ENCODE peak calls at places on chromosome 17, in seven cellular contexts. One of them, this sample, is unnamed.

GRCh38 chr17:58289869-58290268 is 9.1 kb upstream of the MPO start:
- DNase-seq in A549: no peak
- DNase-seq in IMR-90: no peak
- DNase-seq in colonic mucosa: no peak
- DNase-seq in GM23338: no peak
- DNase-seq in AG10803: no peak
- DNase-seq in ovary: no peak
- DNase-seq in this sample: no peak

GRCh38 chr17:44844390-44844830 is 3.3 kb upstream of the HIGD1B start:
- DNase-seq in A549: no peak
- DNase-seq in IMR-90: peak; percentile 70
- DNase-seq in colonic mucosa: no peak
- DNase-seq in GM23338: peak; percentile 69
- DNase-seq in AG10803: no peak
- DNase-seq in ovary: no peak
- DNase-seq in this sample: no peak

GRCh38 chr17:14211778-14212177 is 24.9 kb downstream of the CDRT15 start:
- DNase-seq in A549: no peak
- DNase-seq in IMR-90: no peak
- DNase-seq in colonic mucosa: no peak
- DNase-seq in GM23338: peak; percentile 54
- DNase-seq in AG10803: no peak
- DNase-seq in ovary: no peak
- DNase-seq in this sample: peak; percentile 37

GRCh38 chr17:45408611-45409421 is 23.9 kb downstream of the ARHGAP27 start:
- DNase-seq in A549: no peak
- DNase-seq in IMR-90: no peak
- DNase-seq in colonic mucosa: peak; percentile 61
- DNase-seq in GM23338: no peak
- DNase-seq in AG10803: no peak
- DNase-seq in ovary: no peak
- DNase-seq in this sample: no peak

GRCh38 chr17:1313270-1314005 is 34.0 kb downstream of the TRARG1 start:
- DNase-seq in A549: no peak
- DNase-seq in IMR-90: no peak
- DNase-seq in colonic mucosa: no peak
- DNase-seq in GM23338: no peak
- DNase-seq in AG10803: peak; percentile 12
- DNase-seq in ovary: no peak
- DNase-seq in this sample: no peak

GRCh38 chr17:41307647-41308046 is 1.5 kb downstream of the KRTAP16-1 start:
- DNase-seq in A549: no peak
- DNase-seq in IMR-90: no peak
- DNase-seq in colonic mucosa: no peak
- DNase-seq in GM23338: no peak
- DNase-seq in AG10803: peak; percentile 78
- DNase-seq in ovary: no peak
- DNase-seq in this sample: no peak

GRCh38 chr17:42358434-42358833 is 29.8 kb downstream of the STAT3 start:
- DNase-seq in A549: no peak
- DNase-seq in IMR-90: no peak
- DNase-seq in colonic mucosa: no peak
- DNase-seq in GM23338: no peak
- DNase-seq in AG10803: no peak
- DNase-seq in ovary: no peak
- DNase-seq in this sample: no peak

GRCh38 chr17:77444653-77445029 is 303.9 kb downstream of the SEC14L1 start:
- DNase-seq in A549: no peak
- DNase-seq in IMR-90: peak; percentile 78
- DNase-seq in colonic mucosa: peak; percentile 41
- DNase-seq in GM23338: no peak
- DNase-seq in AG10803: peak; percentile 71
- DNase-seq in ovary: peak; percentile 64
- DNase-seq in this sample: no peak

GRCh38 chr17:2423271-2423670 is 22.4 kb upstream of the MNT start:
- DNase-seq in A549: no peak
- DNase-seq in IMR-90: no peak
- DNase-seq in colonic mucosa: no peak
- DNase-seq in GM23338: no peak
- DNase-seq in AG10803: no peak
- DNase-seq in ovary: no peak
- DNase-seq in this sample: no peak

GRCh38 chr17:64005734-64006167 is 7.6 kb downstream of the PRR29 start:
- DNase-seq in A549: peak; percentile 64
- DNase-seq in IMR-90: no peak
- DNase-seq in colonic mucosa: peak; percentile 60
- DNase-seq in GM23338: no peak
- DNase-seq in AG10803: no peak
- DNase-seq in ovary: no peak
- DNase-seq in this sample: peak; percentile 60

GRCh38 chr17:45948881-45949624 is 50.0 kb upstream of the STH start:
- DNase-seq in A549: peak; percentile 94
- DNase-seq in IMR-90: peak; percentile 49
- DNase-seq in colonic mucosa: peak; percentile 61
- DNase-seq in GM23338: peak; percentile 87
- DNase-seq in AG10803: peak; percentile 48
- DNase-seq in ovary: peak; percentile 60
- DNase-seq in this sample: peak; percentile 86

GRCh38 chr17:42660692-42661345 is 1.7 kb downstream of the TUBG2 start:
- DNase-seq in A549: no peak
- DNase-seq in IMR-90: peak; percentile 72
- DNase-seq in colonic mucosa: peak; percentile 62
- DNase-seq in GM23338: no peak
- DNase-seq in AG10803: peak; percentile 72
- DNase-seq in ovary: no peak
- DNase-seq in this sample: no peak

GRCh38 chr17:75616521-75617122 is 16.6 kb upstream of the SMIM5 start:
- DNase-seq in A549: no peak
- DNase-seq in IMR-90: no peak
- DNase-seq in colonic mucosa: no peak
- DNase-seq in GM23338: no peak
- DNase-seq in AG10803: no peak
- DNase-seq in ovary: no peak
- DNase-seq in this sample: no peak

GRCh38 chr17:18224053-18224427 is 1.4 kb upstream of the LLGL1 start:
- DNase-seq in A549: no peak
- DNase-seq in IMR-90: no peak
- DNase-seq in colonic mucosa: no peak
- DNase-seq in GM23338: no peak
- DNase-seq in AG10803: no peak
- DNase-seq in ovary: no peak
- DNase-seq in this sample: no peak

GRCh38 chr17:1323336-1323735 is 43.9 kb downstream of the TRARG1 start:
- DNase-seq in A549: no peak
- DNase-seq in IMR-90: no peak
- DNase-seq in colonic mucosa: no peak
- DNase-seq in GM23338: peak; percentile 71
- DNase-seq in AG10803: no peak
- DNase-seq in ovary: no peak
- DNase-seq in this sample: no peak

GRCh38 chr17:10756146-10756545 is 26.3 kb upstream of the TMEM220 start:
- DNase-seq in A549: no peak
- DNase-seq in IMR-90: no peak
- DNase-seq in colonic mucosa: no peak
- DNase-seq in GM23338: no peak
- DNase-seq in AG10803: no peak
- DNase-seq in ovary: no peak
- DNase-seq in this sample: no peak

GRCh38 chr17:18246880-18247612 is 11.5 kb downstream of the FLII start:
- DNase-seq in A549: peak; percentile 86
- DNase-seq in IMR-90: peak; percentile 8
- DNase-seq in colonic mucosa: peak; percentile 95
- DNase-seq in GM23338: peak; percentile 97
- DNase-seq in AG10803: no peak
- DNase-seq in ovary: peak; percentile 90
- DNase-seq in this sample: peak; percentile 79

GRCh38 chr17:47286198-47286914 is 32.7 kb downstream of the ITGB3 start:
- DNase-seq in A549: no peak
- DNase-seq in IMR-90: peak; percentile 26
- DNase-seq in colonic mucosa: no peak
- DNase-seq in GM23338: no peak
- DNase-seq in AG10803: peak; percentile 52
- DNase-seq in ovary: no peak
- DNase-seq in this sample: no peak

GRCh38 chr17:35740997-35741931 is 9.8 kb downstream of the RASL10B start:
- DNase-seq in A549: no peak
- DNase-seq in IMR-90: no peak
- DNase-seq in colonic mucosa: no peak
- DNase-seq in GM23338: peak; percentile 88
- DNase-seq in AG10803: no peak
- DNase-seq in ovary: no peak
- DNase-seq in this sample: no peak

GRCh38 chr17:46885956-46886663 is 34.7 kb downstream of the WNT9B start:
- DNase-seq in A549: no peak
- DNase-seq in IMR-90: no peak
- DNase-seq in colonic mucosa: no peak
- DNase-seq in GM23338: no peak
- DNase-seq in AG10803: no peak
- DNase-seq in ovary: no peak
- DNase-seq in this sample: no peak

GRCh38 chr17:65531508-65532431 is 29.7 kb downstream of the AXIN2 start:
- DNase-seq in A549: peak; percentile 46
- DNase-seq in IMR-90: peak; percentile 67
- DNase-seq in colonic mucosa: no peak
- DNase-seq in GM23338: peak; percentile 60
- DNase-seq in AG10803: peak; percentile 76
- DNase-seq in ovary: peak; percentile 86
- DNase-seq in this sample: peak; percentile 61

GRCh38 chr17:58995247-58995940 is 111.3 kb downstream of the TRIM37 start:
- DNase-seq in A549: no peak
- DNase-seq in IMR-90: peak; percentile 67
- DNase-seq in colonic mucosa: no peak
- DNase-seq in GM23338: no peak
- DNase-seq in AG10803: peak; percentile 34
- DNase-seq in ovary: no peak
- DNase-seq in this sample: no peak

DNA sequence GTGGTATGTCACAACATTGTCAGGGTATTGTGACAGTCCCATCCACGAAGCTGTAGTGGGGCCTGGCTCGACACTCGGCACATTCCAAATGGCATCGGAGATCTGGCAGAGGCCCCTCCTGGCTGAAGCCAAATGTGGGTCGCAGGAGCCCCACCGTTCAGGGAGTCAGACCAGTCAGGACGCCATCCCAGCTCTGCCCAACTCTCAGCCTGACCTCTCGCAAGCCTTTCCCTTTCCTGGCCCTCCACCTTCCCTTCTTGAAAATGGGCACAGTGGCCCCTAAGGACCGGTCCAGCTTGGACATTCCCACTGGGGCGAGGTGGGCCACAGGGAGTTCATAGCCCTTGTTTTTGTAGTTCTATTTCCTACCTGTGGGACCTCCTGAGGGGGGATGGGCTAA is 1.6 kb downstream of the NATD1 start:
- DNase-seq in A549: no peak
- DNase-seq in IMR-90: no peak
- DNase-seq in colonic mucosa: no peak
- DNase-seq in GM23338: no peak
- DNase-seq in AG10803: no peak
- DNase-seq in ovary: no peak
- DNase-seq in this sample: no peak
- TF ChIP-seq CTCF in A549: no peak
- TF ChIP-seq CTCF in IMR-90: no peak
- TF ChIP-seq CTCF in colonic mucosa: no peak
- TF ChIP-seq CTCF in GM23338: no peak
- TF ChIP-seq CTCF in AG10803: no peak
- TF ChIP-seq CTCF in ovary: no peak
- TF ChIP-seq CTCF in this sample: no peak

GRCh38 chr17:83193336-83194188 is 114.2 kb downstream of the METRNL start:
- DNase-seq in A549: no peak
- DNase-seq in IMR-90: no peak
- DNase-seq in colonic mucosa: no peak
- DNase-seq in GM23338: no peak
- DNase-seq in AG10803: peak; percentile 58
- DNase-seq in ovary: peak; percentile 18
- DNase-seq in this sample: peak; percentile 44
- H3K4me3 ChIP-seq in A549: no peak overlapping the region
- H3K4me3 ChIP-seq in IMR-90: no peak overlapping the region
- H3K4me3 ChIP-seq in colonic mucosa: no peak overlapping the region
- H3K4me3 ChIP-seq in GM23338: no peak overlapping the region
- H3K4me3 ChIP-seq in AG10803: no peak overlapping the region
- H3K4me3 ChIP-seq in ovary: no peak overlapping the region
- H3K4me3 ChIP-seq in this sample: no peak overlapping the region

DNA sequence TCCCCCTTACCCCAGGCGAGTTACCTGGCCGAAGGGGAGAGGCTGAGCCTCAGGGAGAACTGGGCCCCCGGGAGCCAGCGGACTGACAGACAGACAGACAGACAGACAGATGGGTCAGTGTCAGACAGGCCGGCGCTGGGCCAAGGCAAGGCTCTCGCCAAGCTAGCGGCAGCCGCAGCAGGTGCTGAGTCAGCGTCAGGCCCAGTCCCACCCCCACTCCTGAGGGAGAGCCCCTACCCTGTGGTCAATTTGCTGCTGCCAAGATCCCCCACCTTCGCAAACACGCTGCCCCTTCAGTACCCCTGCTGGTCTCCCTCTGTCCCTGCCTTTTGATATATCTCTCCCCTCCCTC is 1.5 kb downstream of the FGF11 start:
- DNase-seq in A549: no peak
- DNase-seq in IMR-90: no peak
- DNase-seq in colonic mucosa: no peak
- DNase-seq in GM23338: peak; percentile 71
- DNase-seq in AG10803: no peak
- DNase-seq in ovary: no peak
- DNase-seq in this sample: peak; percentile 88
- TF ChIP-seq CTCF in A549: no peak
- TF ChIP-seq CTCF in IMR-90: no peak
- TF ChIP-seq CTCF in colonic mucosa: no peak
- TF ChIP-seq CTCF in GM23338: no peak
- TF ChIP-seq CTCF in AG10803: no peak
- TF ChIP-seq CTCF in ovary: no peak
- TF ChIP-seq CTCF in this sample: no peak

GRCh38 chr17:39863244-39863917 is 731 bp downstream of the IKZF3 start:
- DNase-seq in A549: no peak
- DNase-seq in IMR-90: no peak
- DNase-seq in colonic mucosa: no peak
- DNase-seq in GM23338: no peak
- DNase-seq in AG10803: no peak
- DNase-seq in ovary: no peak
- DNase-seq in this sample: no peak

GRCh38 chr17:39863918-39864746 is at the start of gene IKZF3:
- DNase-seq in A549: peak; percentile 64
- DNase-seq in IMR-90: peak; percentile 18
- DNase-seq in colonic mucosa: peak; percentile 70
- DNase-seq in GM23338: peak; percentile 91
- DNase-seq in AG10803: no peak
- DNase-seq in ovary: no peak
- DNase-seq in this sample: peak; percentile 66

GRCh38 chr17:39866013-39866730 is 1.8 kb upstream of the ZPBP2 start:
- DNase-seq in A549: no peak
- DNase-seq in IMR-90: no peak
- DNase-seq in colonic mucosa: no peak
- DNase-seq in GM23338: no peak
- DNase-seq in AG10803: no peak
- DNase-seq in ovary: no peak
- DNase-seq in this sample: no peak

GRCh38 chr17:39861235-39861634 is 2.9 kb downstream of the IKZF3 start:
- DNase-seq in A549: no peak
- DNase-seq in IMR-90: no peak
- DNase-seq in colonic mucosa: no peak
- DNase-seq in GM23338: no peak
- DNase-seq in AG10803: no peak
- DNase-seq in ovary: no peak
- DNase-seq in this sample: no peak
- H3K4me3 ChIP-seq in A549: no peak overlapping the region
- H3K4me3 ChIP-seq in IMR-90: no peak overlapping the region
- H3K4me3 ChIP-seq in colonic mucosa: no peak overlapping the region
- H3K4me3 ChIP-seq in GM23338: no peak overlapping the region
- H3K4me3 ChIP-seq in AG10803: no peak overlapping the region
- H3K4me3 ChIP-seq in ovary: no peak overlapping the region
- H3K4me3 ChIP-seq in this sample: no peak overlapping the region